ENCODE peak calls at places on chromosomes 1 and 21, in ten cellular contexts. O is transverse colon, W is breast epithelium, H is HCT116, P is endothelial cell of umbilical vein, C is prostate gland, B is stomach, X is GM12891, N is GM12878, Q is suprapubic skin. E is an unnamed sample.

GRCh38 chr1:186849271-186849671 is 20.5 kb downstream of the PLA2G4A start:
- DNase-seq in C (no peak), X (no peak), Q (no peak), O (no peak), P (no peak), B (no peak), H (no peak), N (peak; percentile 67), W (no peak), E (no peak)

GRCh38 chr1:18512883-18513282 is 32.2 kb downstream of the KLHDC7A start:
- DNase-seq in H (no peak), C (no peak), B (no peak), W (no peak), N (no peak), Q (no peak), P (no peak), X (no peak), O (no peak), E (no peak)

GRCh38 chr1:101769520-101769919 is 227.2 kb downstream of the OLFM3 start:
- DNase-seq in O (no peak), B (no peak), X (no peak), P (peak; percentile 32), Q (no peak), N (no peak), C (no peak), W (no peak), H (no peak), E (no peak)

GRCh38 chr1:57747818-57748217 is 324.0 kb upstream of the DAB1 start:
- DNase-seq in P (no peak), C (no peak), B (no peak), W (no peak), X (no peak), Q (no peak), H (no peak), O (no peak), N (no peak), E (no peak)

GRCh38 chr1:197696372-197696771 is 78.9 kb downstream of the DENND1B start:
- DNase-seq in Q (no peak), P (peak; percentile 26), N (no peak), X (no peak), C (no peak), H (no peak), W (no peak), B (no peak), O (no peak), E (no peak)

GRCh38 chr1:222347627-222348026 is 200.3 kb downstream of the HHIPL2 start:
- DNase-seq in H (no peak), Q (no peak), P (no peak), X (no peak), C (no peak), O (no peak), W (no peak), N (no peak), B (no peak), E (no peak)

GRCh38 chr1:31848381-31848897 is 32.6 kb upstream of the SPOCD1 start:
- DNase-seq in H (no peak), C (no peak), W (no peak), B (no peak), N (no peak), O (no peak), P (no peak), Q (no peak), X (peak; percentile 51), E (no peak)

GRCh38 chr21:37101384-37101783 is 28.3 kb downstream of the TTC3 start:
- DNase-seq in C (no peak), Q (no peak), P (no peak), H (no peak), O (no peak), N (no peak), W (no peak), B (no peak), X (no peak), E (no peak)

GRCh38 chr1:159705251-159705910 is 9.0 kb downstream of the CRP start:
- DNase-seq in H (no peak), W (no peak), C (no peak), O (no peak), Q (no peak), X (no peak), B (no peak), N (no peak), P (no peak), E (no peak)

GRCh38 chr1:247506831-247507230 is 29.4 kb downstream of the OR2C3 start:
- DNase-seq in P (no peak), B (no peak), H (no peak), W (no peak), N (no peak), C (no peak), O (no peak), Q (no peak), X (no peak), E (no peak)

GRCh38 chr1:22826630-22827580 is 116.3 kb downstream of the EPHB2 start:
- DNase-seq in P (peak; percentile 30), X (no peak), N (no peak), Q (no peak), H (no peak), C (peak; percentile 75), B (peak; percentile 36), O (no peak), W (peak; percentile 78), E (no peak)

GRCh38 chr1:231340328-231341013 is 2.4 kb downstream of the SPRTN start:
- DNase-seq in N (no peak), H (no peak), O (no peak), P (no peak), B (no peak), C (no peak), X (no peak), Q (no peak), W (no peak), E (no peak)

GRCh38 chr1:19468397-19468956 is 16.9 kb downstream of the CAPZB start:
- DNase-seq in N (no peak), C (no peak), X (no peak), P (no peak), W (no peak), B (peak; percentile 75), H (no peak), Q (no peak), O (peak; percentile 93), E (no peak)

GRCh38 chr1:217029311-217030157 is 306.3 kb upstream of the ESRRG start:
- DNase-seq in X (no peak), C (peak; percentile 85), Q (no peak), P (no peak), H (no peak), B (peak; percentile 36), O (peak; percentile 37), N (no peak), W (peak; percentile 86), E (no peak)

GRCh38 chr1:212254853-212255363 is 30.3 kb upstream of the PPP2R5A start:
- DNase-seq in O (no peak), Q (no peak), X (no peak), W (no peak), B (no peak), C (no peak), N (no peak), P (no peak), H (no peak), E (no peak)

GRCh38 chr1:182720465-182720864 is 36.1 kb upstream of the RGS8 start:
- DNase-seq in P (no peak), Q (no peak), O (no peak), C (no peak), H (peak; percentile 19), N (no peak), B (no peak), X (no peak), W (no peak), E (no peak)

GRCh38 chr1:155073377-155074272 is 5.0 kb upstream of the EFNA3 start:
- DNase-seq in O (no peak), C (no peak), Q (no peak), X (no peak), H (no peak), P (no peak), N (no peak), W (no peak), B (no peak), E (no peak)

GRCh38 chr1:28668191-28668955 is at the start of gene GMEB1:
- DNase-seq in C (peak; percentile 78), N (peak; percentile 34), B (peak; percentile 91), X (peak; percentile 90), H (peak; percentile 56), P (peak; percentile 79), W (peak; percentile 73), O (peak; percentile 91), Q (peak; percentile 91), E (peak; percentile 82)
- TF ChIP-seq POLR2AphosphoS5 in C (peak; percentile 69), N (peak; percentile 25), B (peak; percentile 69), X (no peak), H (peak; percentile 26), P (no peak), W (no peak), O (no peak), Q (no peak), E (no peak)

GRCh38 chr1:191943684-191944083 is 214.6 kb upstream of the RGS18 start:
- DNase-seq in X (no peak), B (no peak), Q (no peak), O (no peak), N (no peak), P (no peak), W (no peak), C (no peak), H (no peak), E (no peak)
- TF ChIP-seq POLR2A in X (no peak), B (no peak), Q (no peak), O (no peak), N (no peak), P (no peak), W (no peak), C (no peak), H (no peak), E (no peak)

GRCh38 chr21:34967509-34968289 is 81.4 kb downstream of the RUNX1 start:
- DNase-seq in Q (no peak), X (no peak), B (no peak), N (no peak), W (no peak), C (no peak), P (no peak), H (no peak), O (no peak), E (no peak)

GRCh38 chr21:34962586-34963222 is 86.4 kb downstream of the RUNX1 start:
- DNase-seq in X (no peak), W (no peak), O (no peak), C (no peak), Q (no peak), P (no peak), H (no peak), N (no peak), B (no peak), E (no peak)

GRCh38 chr21:34968414-34969333 is 80.4 kb downstream of the RUNX1 start:
- DNase-seq in O (no peak), C (no peak), Q (no peak), N (no peak), P (no peak), X (no peak), B (no peak), H (no peak), W (no peak), E (no peak)

GRCh38 chr21:34962136-34962535 is 87.0 kb downstream of the RUNX1 start:
- DNase-seq in C (no peak), N (no peak), P (no peak), W (no peak), H (no peak), B (no peak), Q (no peak), X (no peak), O (no peak), E (no peak)

GRCh38 chr21:34965200-34966174 is 83.6 kb downstream of the RUNX1 start:
- DNase-seq in C (no peak), X (no peak), Q (no peak), N (no peak), W (no peak), P (no peak), B (no peak), O (no peak), H (no peak), E (no peak)
- TF ChIP-seq POLR2AphosphoS5 in C (no peak), X (no peak), Q (no peak), N (no peak), W (no peak), P (peak; percentile 38), B (peak; percentile 11), O (no peak), H (no peak), E (no peak)

GRCh38 chr1:21597754-21598153 is 71.4 kb downstream of the RAP1GAP start:
- DNase-seq in W (no peak), Q (no peak), X (no peak), H (no peak), O (no peak), C (no peak), N (no peak), P (no peak), B (no peak), E (no peak)
- TF ChIP-seq POLR2A in W (no peak), Q (no peak), X (no peak), H (no peak), O (no peak), C (no peak), N (no peak), P (no peak), B (no peak), E (no peak)

E was measured in GM12892.